ENCODE peak calls at places on chromosomes 5 and 9, in four cellular contexts. A is H1, M is astrocyte, J is left ventricle myocardium inferior. N is an unnamed sample.

GRCh38 chr5:72597456-72597948 is 90.3 kb upstream of the ZNF366 start:
- DNase-seq in J (no peak), M (peak), A (no peak), N (no peak)

GRCh38 chr9:72383978-72384709 is 19.1 kb upstream of the ZFAND5 start:
- DNase-seq in A (no peak), M (peak), J (no peak), N (no peak)

GRCh38 chr5:94540856-94541494 is 77.4 kb downstream of the KIAA0825 start:
- DNase-seq in J (no peak), A (no peak), M (no peak), N (no peak)

GRCh38 chr5:76249601-76250000 is 153.5 kb upstream of the IQGAP2 start:
- DNase-seq in A (no peak), M (no peak), J (no peak), N (no peak)

GRCh38 chr5:109412981-109413402 is 3.2 kb upstream of the PJA2 start:
- DNase-seq in J (no peak), A (no peak), M (no peak), N (no peak)

GRCh38 chr5:173477320-173478055 is 139.0 kb downstream of the BOD1 start:
- DNase-seq in J (no peak), M (peak), A (no peak), N (no peak)

GRCh38 chr9:63816742-63817621 is 1468.0 kb downstream of the FOXD4L5 start:
- DNase-seq in A (peak), J (peak), M (peak), N (peak)

GRCh38 chr9:131606896-131607567 is 61.7 kb downstream of the PRRT1B start:
- DNase-seq in A (no peak), J (no peak), M (no peak), N (no peak)

GRCh38 chr5:145917288-145917687 is 19.1 kb upstream of the SH3RF2 start:
- DNase-seq in J (no peak), M (no peak), A (no peak), N (no peak)

GRCh38 chr9:70525553-70525952 is 111.1 kb upstream of the KLF9 start:
- DNase-seq in A (no peak), J (no peak), M (no peak), N (no peak)

GRCh38 chr5:148848378-148849031 is 22.1 kb downstream of the ADRB2 start:
- DNase-seq in J (no peak), M (no peak), A (no peak), N (no peak)

GRCh38 chr5:150155258-150156032 is at the start of gene PDGFRB:
- DNase-seq in A (peak), M (peak), J (peak), N (peak)

GRCh38 chr5:113806250-113806649 is 292.8 kb downstream of the YTHDC2 start:
- DNase-seq in A (no peak), J (no peak), M (peak), N (no peak)

GRCh38 chr5:8848997-8849585 is 696.8 kb downstream of the SEMA5A start:
- DNase-seq in J (no peak), M (peak), A (no peak), N (no peak)

GRCh38 chr5:73305386-73305785 is 132.4 kb downstream of the TMEM174 start:
- DNase-seq in J (no peak), M (no peak), A (no peak), N (no peak)

GRCh38 chr9:88804289-88804596 is 187.0 kb upstream of the S1PR3 start:
- DNase-seq in M (no peak), J (no peak), A (no peak), N (no peak)

GRCh38 chr5:160260881-160261815 is 31.8 kb downstream of the FABP6 start:
- DNase-seq in A (no peak), M (peak), J (no peak), N (no peak)

GRCh38 chr9:34385561-34386230 is 9.0 kb upstream of the MYORG start:
- DNase-seq in M (no peak), J (no peak), A (no peak), N (no peak)

GRCh38 chr9:36993933-36994764 is 39.9 kb downstream of the PAX5 start:
- DNase-seq in M (no peak), J (no peak), A (no peak), N (no peak)

GRCh38 chr5:139193928-139194327 is 4.2 kb downstream of the SIL1 start:
- DNase-seq in A (no peak), J (no peak), M (no peak), N (no peak)

GRCh38 chr9:106700676-106701075 is 162.3 kb upstream of the ZNF462 start:
- DNase-seq in J (no peak), A (no peak), M (peak), N (no peak)

GRCh38 chr9:134626576-134627416 is 14.8 kb upstream of the COL5A1 start:
- DNase-seq in J (no peak), M (peak), A (no peak), N (no peak)

GRCh38 chr9:35776018-35776417 is 15.4 kb upstream of the NPR2 start:
- DNase-seq in A (no peak), J (no peak), M (no peak), N (no peak)

GRCh38 chr5:73564644-73565165 is 734 bp downstream of the ANKRA2 start:
- DNase-seq in M (no peak), J (no peak), A (no peak), N (no peak)

GRCh38 chr5:55921617-55922016 is 70.5 kb downstream of the IL31RA start:
- DNase-seq in A (peak), J (no peak), M (no peak), N (no peak)

GRCh38 chr5:64939772-64940510 is 171.2 kb downstream of the CWC27 start:
- DNase-seq in J (peak), M (no peak), A (peak), N (no peak)

DNA sequence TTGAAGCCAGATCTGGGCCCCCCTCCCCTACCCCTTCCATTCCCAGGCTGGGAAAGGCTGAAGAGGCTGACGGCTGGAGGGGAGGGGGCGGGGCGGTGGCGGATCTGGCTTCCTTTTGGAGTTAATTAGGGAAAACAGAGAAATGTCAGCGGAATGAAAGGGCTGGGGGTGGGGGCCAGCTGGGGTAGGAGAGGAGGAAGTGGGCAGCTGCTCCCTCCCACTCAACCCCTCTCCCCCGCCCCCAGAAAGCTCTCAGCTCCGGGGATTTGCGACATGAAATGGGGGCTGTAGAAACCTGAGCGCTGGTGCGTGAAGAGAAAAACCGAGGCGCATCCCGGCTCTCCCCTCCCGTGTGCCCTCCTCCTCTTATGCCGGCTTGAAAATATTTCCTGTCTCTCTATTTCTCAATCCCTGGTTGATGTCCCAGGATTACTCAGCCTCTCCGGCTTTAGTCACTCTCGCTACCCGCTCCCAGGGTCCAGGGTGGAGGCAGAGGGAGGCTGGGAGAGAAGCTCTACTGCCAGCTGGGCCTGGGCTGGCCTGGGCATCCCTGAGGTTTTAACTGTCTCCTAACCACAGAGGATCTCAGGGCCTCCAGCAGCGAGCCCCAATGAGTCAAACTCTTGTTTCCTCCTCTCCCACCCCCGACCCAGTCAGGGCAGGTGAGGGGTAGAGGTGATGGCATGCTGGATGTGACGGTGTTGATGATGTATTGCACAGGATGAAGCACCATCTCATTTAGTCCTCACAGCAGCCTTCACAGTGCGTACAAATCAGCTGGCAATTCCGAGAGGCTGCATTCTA is 20.1 kb downstream of the PCDHGC5 start:
- DNase-seq in M (peak), A (no peak), J (peak), N (no peak)
- H3K27ac ChIP-seq in M (peak), A (no peak), J (peak), N (peak)

GRCh38 chr5:102737161-102737560 is 17.9 kb upstream of the PAM start:
- DNase-seq in J (no peak), M (no peak), A (no peak), N (no peak)

GRCh38 chr5:102733534-102733933 is 21.6 kb upstream of the PAM start:
- DNase-seq in A (no peak), J (no peak), M (no peak), N (no peak)

GRCh38 chr5:102731704-102732103 is 23.4 kb upstream of the PAM start:
- DNase-seq in A (no peak), J (no peak), M (no peak), N (no peak)
- H3K27ac ChIP-seq in A (no peak), J (no peak), M (no peak), N (no peak)

GRCh38 chr5:14161825-14162556 is 18.8 kb downstream of the TRIO start:
- DNase-seq in J (no peak), A (no peak), M (no peak), N (no peak)

GRCh38 chr5:14165375-14166091 is 22.4 kb downstream of the TRIO start:
- DNase-seq in J (no peak), M (peak), A (no peak), N (no peak)

GRCh38 chr5:14166437-14166836 is 23.3 kb downstream of the TRIO start:
- DNase-seq in A (no peak), J (no peak), M (no peak), N (no peak)

GRCh38 chr5:14164764-14165163 is 21.6 kb downstream of the TRIO start:
- DNase-seq in A (no peak), M (no peak), J (no peak), N (no peak)

GRCh38 chr5:14164164-14164720 is 21.1 kb downstream of the TRIO start:
- DNase-seq in J (no peak), A (no peak), M (no peak), N (no peak)
- H3K27ac ChIP-seq in J (no peak), A (no peak), M (peak), N (no peak)

GRCh38 chr5:152730176-152730575 is 325.1 kb upstream of the NMUR2 start:
- DNase-seq in A (no peak), M (no peak), J (no peak), N (no peak)
- H3K27ac ChIP-seq in A (no peak), M (no peak), J (no peak), N (no peak)

DNA sequence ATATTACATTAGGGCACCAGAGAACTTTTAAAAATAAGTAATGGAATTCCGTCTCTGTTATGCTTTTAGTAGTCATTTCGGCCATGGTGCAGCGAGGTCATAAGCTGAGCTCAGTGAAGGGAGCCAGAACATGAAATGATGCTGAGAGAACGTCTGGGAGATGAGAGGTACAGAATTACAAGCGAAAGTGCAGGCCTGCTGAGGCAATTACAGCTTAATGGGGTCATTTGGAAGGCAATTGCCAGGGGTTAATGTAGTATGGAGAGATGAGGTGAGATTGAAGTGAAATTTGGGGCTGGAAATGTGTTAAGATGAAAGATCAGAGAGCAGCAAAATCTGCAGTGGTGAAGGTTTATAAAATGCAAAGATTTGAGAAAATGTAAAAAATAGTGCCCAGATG is 96.5 kb downstream of the PBX3 start:
- DNase-seq in A (no peak), M (peak), J (no peak), N (no peak)
- H3K27ac ChIP-seq in A (no peak), M (no peak), J (peak), N (no peak)

GRCh38 chr5:132776932-132777208 is 169 bp downstream of the SEPTIN8 start:
- DNase-seq in A (peak), M (no peak), J (no peak), N (no peak)
- H3K27ac ChIP-seq in A (no peak), M (no peak), J (peak), N (peak)

GRCh38 chr5:143145388-143145787 is 258.1 kb downstream of the NR3C1 start:
- DNase-seq in J (no peak), M (no peak), A (no peak), N (no peak)
- H3K27ac ChIP-seq in J (peak), M (no peak), A (no peak), N (peak)

DNA sequence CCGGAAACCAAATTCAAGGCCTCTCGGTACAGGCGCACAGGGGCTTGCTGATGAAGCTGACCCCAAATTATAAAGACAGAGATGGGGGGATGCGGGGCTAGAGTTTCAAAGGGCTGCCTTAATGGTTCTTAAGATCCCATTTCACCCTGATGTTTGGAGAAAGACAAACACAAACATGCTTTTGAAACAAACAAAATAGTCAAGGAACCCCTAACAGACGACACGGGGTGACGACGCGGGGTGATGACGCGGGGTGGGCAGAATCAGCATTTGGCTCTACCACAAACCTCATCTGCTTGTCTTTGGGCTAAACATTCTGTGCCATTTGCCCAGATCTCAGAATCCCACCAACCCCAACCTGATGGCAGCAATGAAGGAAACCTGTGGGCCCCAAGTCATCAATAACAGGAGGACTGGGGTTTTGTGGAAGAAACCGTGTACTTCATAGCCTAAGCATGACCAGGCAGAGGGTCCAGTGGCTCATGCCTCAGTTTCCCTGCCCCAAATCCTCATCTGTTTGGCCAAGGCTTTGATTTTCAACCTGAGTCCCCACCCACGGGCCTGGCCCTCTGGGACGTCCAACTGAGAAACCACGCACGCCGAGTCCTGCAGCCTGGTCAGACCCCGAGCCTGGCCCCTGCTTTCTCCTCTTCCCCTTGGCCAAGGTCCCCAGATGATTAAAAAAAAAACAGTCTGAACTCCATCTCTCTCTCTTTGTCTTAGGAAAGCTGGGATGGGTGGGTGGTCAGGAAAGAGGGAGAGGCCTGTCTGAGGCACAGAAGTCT is 148.5 kb downstream of the COL23A1 start:
- DNase-seq in J (no peak), M (no peak), A (no peak), N (no peak)
- H3K27ac ChIP-seq in J (no peak), M (no peak), A (no peak), N (no peak)

GRCh38 chr5:882253-883185 is 10.1 kb downstream of the BRD9 start:
- DNase-seq in J (no peak), M (no peak), A (no peak), N (no peak)
- H3K27ac ChIP-seq in J (no peak), M (no peak), A (no peak), N (peak)

DNA sequence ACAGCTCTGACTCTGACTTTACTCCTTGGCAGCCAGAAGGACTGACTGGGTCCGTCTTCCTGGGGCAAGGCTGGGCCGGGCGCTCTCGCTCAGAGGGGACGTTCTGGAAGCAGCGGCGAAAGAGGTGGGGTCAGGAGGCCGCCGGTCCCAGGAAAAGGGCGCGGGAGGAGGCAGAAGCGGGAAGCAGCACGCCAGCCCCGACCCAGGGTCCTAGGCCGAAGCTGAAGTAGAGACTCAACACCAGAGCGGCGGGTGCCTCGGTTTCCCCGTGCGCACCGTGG is 1.5 kb downstream of the SHB start:
- DNase-seq in J (peak), A (peak), M (no peak), N (no peak)
- H3K27ac ChIP-seq in J (peak), A (no peak), M (peak), N (peak)

N was measured in dorsolateral prefrontal cortex.